ENCODE peak calls at places on chromosomes 3 and 15, in ten cellular contexts. One of them, this sample, is unnamed.
A peak's percentile ranks its signal among the peaks of the same experiment; 100 is the strongest.

GRCh38 chr15:41856262-41856661 is 17.6 kb downstream of the PLA2G4B start:
- DNase-seq in tibial artery: no peak
- DNase-seq in fibroblast of lung: no peak
- DNase-seq in testis: no peak
- DNase-seq in cardiac muscle cell: no peak
- DNase-seq in IMR-90: no peak
- DNase-seq in ascending aorta: no peak
- DNase-seq in heart right ventricle: no peak
- DNase-seq in kidney: no peak
- DNase-seq in Panc1: no peak
- DNase-seq in this sample: no peak

GRCh38 chr3:39021029-39021428 is 30.7 kb downstream of the SCN11A start:
- DNase-seq in testis: no peak
- DNase-seq in heart right ventricle: no peak
- DNase-seq in ascending aorta: no peak
- DNase-seq in Panc1: no peak
- DNase-seq in tibial artery: no peak
- DNase-seq in kidney: no peak
- DNase-seq in IMR-90: no peak
- DNase-seq in cardiac muscle cell: no peak
- DNase-seq in fibroblast of lung: no peak
- DNase-seq in this sample: no peak

GRCh38 chr15:68691667-68692066 is 112.9 kb downstream of the CORO2B start:
- DNase-seq in Panc1: no peak
- DNase-seq in IMR-90: no peak
- DNase-seq in testis: no peak
- DNase-seq in fibroblast of lung: peak; percentile 9
- DNase-seq in cardiac muscle cell: peak; percentile 58
- DNase-seq in heart right ventricle: no peak
- DNase-seq in ascending aorta: no peak
- DNase-seq in kidney: no peak
- DNase-seq in tibial artery: no peak
- DNase-seq in this sample: no peak

GRCh38 chr15:29880886-29881285 is 58.6 kb upstream of the TJP1 start:
- DNase-seq in fibroblast of lung: no peak
- DNase-seq in kidney: no peak
- DNase-seq in cardiac muscle cell: no peak
- DNase-seq in heart right ventricle: no peak
- DNase-seq in testis: no peak
- DNase-seq in ascending aorta: no peak
- DNase-seq in Panc1: no peak
- DNase-seq in IMR-90: no peak
- DNase-seq in tibial artery: no peak
- DNase-seq in this sample: no peak

GRCh38 chr3:36734742-36735141 is 29.6 kb downstream of the DCLK3 start:
- DNase-seq in IMR-90: no peak
- DNase-seq in testis: no peak
- DNase-seq in fibroblast of lung: no peak
- DNase-seq in ascending aorta: no peak
- DNase-seq in cardiac muscle cell: no peak
- DNase-seq in heart right ventricle: no peak
- DNase-seq in tibial artery: no peak
- DNase-seq in Panc1: no peak
- DNase-seq in kidney: no peak
- DNase-seq in this sample: no peak

GRCh38 chr3:179825527-179826246 is 172.8 kb downstream of the USP13 start:
- DNase-seq in IMR-90: no peak
- DNase-seq in kidney: no peak
- DNase-seq in tibial artery: no peak
- DNase-seq in Panc1: no peak
- DNase-seq in ascending aorta: no peak
- DNase-seq in heart right ventricle: no peak
- DNase-seq in testis: no peak
- DNase-seq in cardiac muscle cell: no peak
- DNase-seq in fibroblast of lung: no peak
- DNase-seq in this sample: no peak

GRCh38 chr15:36415643-36416042 is 163.8 kb upstream of the CDIN1 start:
- DNase-seq in ascending aorta: no peak
- DNase-seq in Panc1: no peak
- DNase-seq in tibial artery: no peak
- DNase-seq in IMR-90: peak; percentile 88
- DNase-seq in testis: no peak
- DNase-seq in heart right ventricle: no peak
- DNase-seq in kidney: no peak
- DNase-seq in fibroblast of lung: peak; percentile 80
- DNase-seq in cardiac muscle cell: no peak
- DNase-seq in this sample: no peak

GRCh38 chr15:33292718-33293307 is 18.0 kb upstream of the RYR3 start:
- DNase-seq in cardiac muscle cell: peak; percentile 84
- DNase-seq in Panc1: peak; percentile 32
- DNase-seq in testis: peak; percentile 82
- DNase-seq in kidney: no peak
- DNase-seq in IMR-90: peak; percentile 53
- DNase-seq in tibial artery: peak; percentile 60
- DNase-seq in heart right ventricle: no peak
- DNase-seq in ascending aorta: no peak
- DNase-seq in fibroblast of lung: peak; percentile 53
- DNase-seq in this sample: no peak

GRCh38 chr3:187290561-187290960 is 976 bp downstream of the MASP1 start:
- DNase-seq in cardiac muscle cell: no peak
- DNase-seq in ascending aorta: no peak
- DNase-seq in fibroblast of lung: no peak
- DNase-seq in IMR-90: no peak
- DNase-seq in testis: no peak
- DNase-seq in Panc1: no peak
- DNase-seq in tibial artery: no peak
- DNase-seq in heart right ventricle: no peak
- DNase-seq in kidney: no peak
- DNase-seq in this sample: no peak

GRCh38 chr3:9290556-9290955 is 41.1 kb upstream of the SRGAP3 start:
- DNase-seq in tibial artery: no peak
- DNase-seq in kidney: no peak
- DNase-seq in cardiac muscle cell: no peak
- DNase-seq in fibroblast of lung: no peak
- DNase-seq in testis: no peak
- DNase-seq in heart right ventricle: no peak
- DNase-seq in Panc1: no peak
- DNase-seq in ascending aorta: no peak
- DNase-seq in IMR-90: no peak
- DNase-seq in this sample: no peak

GRCh38 chr3:138186216-138186615 is 885 bp upstream of the ARMC8 start:
- DNase-seq in fibroblast of lung: no peak
- DNase-seq in heart right ventricle: no peak
- DNase-seq in kidney: no peak
- DNase-seq in ascending aorta: no peak
- DNase-seq in IMR-90: no peak
- DNase-seq in cardiac muscle cell: no peak
- DNase-seq in Panc1: no peak
- DNase-seq in testis: no peak
- DNase-seq in tibial artery: no peak
- DNase-seq in this sample: no peak

GRCh38 chr3:2036096-2036495 is 62.6 kb upstream of the CNTN4 start:
- DNase-seq in kidney: no peak
- DNase-seq in tibial artery: no peak
- DNase-seq in Panc1: no peak
- DNase-seq in IMR-90: no peak
- DNase-seq in heart right ventricle: no peak
- DNase-seq in cardiac muscle cell: no peak
- DNase-seq in fibroblast of lung: no peak
- DNase-seq in ascending aorta: no peak
- DNase-seq in testis: no peak
- DNase-seq in this sample: no peak

GRCh38 chr3:46096781-46097180 is 69.5 kb upstream of the XCR1 start:
- DNase-seq in ascending aorta: no peak
- DNase-seq in testis: no peak
- DNase-seq in Panc1: no peak
- DNase-seq in cardiac muscle cell: no peak
- DNase-seq in kidney: no peak
- DNase-seq in fibroblast of lung: no peak
- DNase-seq in IMR-90: no peak
- DNase-seq in tibial artery: no peak
- DNase-seq in heart right ventricle: no peak
- DNase-seq in this sample: no peak

GRCh38 chr3:133896002-133896761 is 500 bp upstream of the RAB6B start:
- DNase-seq in kidney: no peak
- DNase-seq in IMR-90: no peak
- DNase-seq in heart right ventricle: no peak
- DNase-seq in testis: no peak
- DNase-seq in tibial artery: no peak
- DNase-seq in ascending aorta: no peak
- DNase-seq in fibroblast of lung: peak; percentile 10
- DNase-seq in cardiac muscle cell: peak; percentile 20
- DNase-seq in Panc1: no peak
- DNase-seq in this sample: no peak

GRCh38 chr3:45145681-45146614 is at the start of gene CDCP1:
- DNase-seq in cardiac muscle cell: no peak
- DNase-seq in kidney: peak; percentile 85
- DNase-seq in heart right ventricle: no peak
- DNase-seq in fibroblast of lung: peak; percentile 33
- DNase-seq in IMR-90: no peak
- DNase-seq in testis: no peak
- DNase-seq in tibial artery: no peak
- DNase-seq in ascending aorta: no peak
- DNase-seq in Panc1: no peak
- DNase-seq in this sample: no peak

DNA sequence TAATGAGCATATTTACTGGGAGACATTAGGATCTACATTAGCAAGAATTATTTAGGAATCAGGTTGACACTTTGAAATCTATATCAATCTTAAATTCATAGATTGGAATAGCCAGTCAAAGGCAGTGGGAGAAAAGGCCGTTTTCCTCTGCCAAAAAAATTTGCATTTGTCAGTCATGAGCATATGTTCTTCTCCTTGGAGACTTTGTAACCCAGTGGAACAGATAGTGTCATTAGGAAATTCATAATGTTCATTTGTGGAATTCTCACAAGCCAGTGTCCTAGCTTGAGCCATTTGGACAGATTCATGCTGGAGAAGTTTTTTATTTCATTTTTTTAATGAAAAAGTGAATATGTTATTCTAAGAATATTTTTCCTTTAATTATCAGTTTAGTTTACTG is 260.1 kb downstream of the OXSM start:
- DNase-seq in tibial artery: no peak
- DNase-seq in Panc1: no peak
- DNase-seq in kidney: no peak
- DNase-seq in heart right ventricle: no peak
- DNase-seq in testis: no peak
- DNase-seq in cardiac muscle cell: no peak
- DNase-seq in IMR-90: no peak
- DNase-seq in ascending aorta: no peak
- DNase-seq in fibroblast of lung: no peak
- DNase-seq in this sample: no peak
- H3K9me3 ChIP-seq in tibial artery: no peaks in the 10 kb centered on the region
- H3K9me3 ChIP-seq in Panc1: no peaks in the 10 kb centered on the region
- H3K9me3 ChIP-seq in kidney: no peaks in the 10 kb centered on the region
- H3K9me3 ChIP-seq in heart right ventricle: no peaks in the 10 kb centered on the region
- H3K9me3 ChIP-seq in testis: no peaks in the 10 kb centered on the region
- H3K9me3 ChIP-seq in cardiac muscle cell: no peaks in the 10 kb centered on the region
- H3K9me3 ChIP-seq in IMR-90: peaks cover 3% of the 10 kb centered on the region
- H3K9me3 ChIP-seq in ascending aorta: no peaks in the 10 kb centered on the region
- H3K9me3 ChIP-seq in fibroblast of lung: no peaks in the 10 kb centered on the region
- H3K9me3 ChIP-seq in this sample: no peaks in the 10 kb centered on the region

GRCh38 chr3:190855151-190855550 is 7.3 kb downstream of the GMNC start:
- DNase-seq in ascending aorta: no peak
- DNase-seq in IMR-90: no peak
- DNase-seq in cardiac muscle cell: no peak
- DNase-seq in heart right ventricle: no peak
- DNase-seq in kidney: no peak
- DNase-seq in Panc1: no peak
- DNase-seq in testis: no peak
- DNase-seq in tibial artery: no peak
- DNase-seq in fibroblast of lung: no peak
- DNase-seq in this sample: no peak
- TF ChIP-seq CTCF in ascending aorta: no peak
- TF ChIP-seq CTCF in IMR-90: no peak
- TF ChIP-seq CTCF in cardiac muscle cell: no peak
- TF ChIP-seq CTCF in heart right ventricle: no peak
- TF ChIP-seq CTCF in kidney: no peak
- TF ChIP-seq CTCF in Panc1: peak; percentile 8
- TF ChIP-seq CTCF in testis: no peak
- TF ChIP-seq CTCF in tibial artery: no peak
- TF ChIP-seq CTCF in fibroblast of lung: no peak
- TF ChIP-seq CTCF in this sample: no peak

DNA sequence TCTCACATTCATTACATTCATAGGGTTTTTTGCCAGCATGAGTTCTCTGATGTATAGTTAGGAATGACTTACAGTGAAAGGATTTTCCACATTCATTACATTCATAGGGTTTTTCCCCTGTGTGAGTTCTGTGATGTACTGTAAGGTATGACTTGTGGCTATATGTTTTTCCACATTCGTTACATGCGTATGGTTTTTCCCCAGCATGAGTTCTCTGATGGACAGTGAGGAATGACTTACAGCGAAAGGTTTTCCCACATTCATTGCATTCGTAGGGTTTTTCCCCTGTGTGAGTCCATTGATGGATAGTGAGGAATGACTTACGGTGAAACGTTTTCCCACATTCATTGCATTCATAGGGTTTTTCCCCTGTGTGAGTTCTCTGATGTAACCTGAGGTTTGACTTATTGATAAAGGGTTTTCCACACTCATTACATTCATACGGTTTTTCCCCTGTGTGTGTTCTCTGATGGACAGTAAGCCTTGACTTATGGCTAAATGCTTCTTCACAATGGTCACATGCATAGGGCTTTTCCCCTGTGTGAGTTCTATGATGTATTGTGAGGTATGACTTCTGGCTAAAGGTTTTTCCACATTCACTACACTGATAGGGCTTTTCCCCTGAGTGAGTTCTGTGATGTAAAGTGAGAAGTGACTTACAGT is 47.4 kb downstream of the ZNF717 start:
- DNase-seq in fibroblast of lung: peak; percentile 19
- DNase-seq in Panc1: no peak
- DNase-seq in heart right ventricle: no peak
- DNase-seq in ascending aorta: no peak
- DNase-seq in IMR-90: peak; percentile 10
- DNase-seq in testis: no peak
- DNase-seq in cardiac muscle cell: no peak
- DNase-seq in tibial artery: no peak
- DNase-seq in kidney: no peak
- DNase-seq in this sample: no peak
- H3K9me3 ChIP-seq in fibroblast of lung: peaks cover 2% of the 10 kb centered on the region
- H3K9me3 ChIP-seq in Panc1: peaks cover 8% of the 10 kb centered on the region
- H3K9me3 ChIP-seq in heart right ventricle: peaks cover 100% of the 10 kb centered on the region
- H3K9me3 ChIP-seq in ascending aorta: peaks cover 91% of the 10 kb centered on the region
- H3K9me3 ChIP-seq in IMR-90: peaks cover 73% of the 10 kb centered on the region
- H3K9me3 ChIP-seq in testis: peaks cover 3% of the 10 kb centered on the region
- H3K9me3 ChIP-seq in cardiac muscle cell: no peaks in the 10 kb centered on the region
- H3K9me3 ChIP-seq in tibial artery: peaks cover 80% of the 10 kb centered on the region
- H3K9me3 ChIP-seq in kidney: peaks cover 62% of the 10 kb centered on the region
- H3K9me3 ChIP-seq in this sample: peaks cover 88% of the 10 kb centered on the region

DNA sequence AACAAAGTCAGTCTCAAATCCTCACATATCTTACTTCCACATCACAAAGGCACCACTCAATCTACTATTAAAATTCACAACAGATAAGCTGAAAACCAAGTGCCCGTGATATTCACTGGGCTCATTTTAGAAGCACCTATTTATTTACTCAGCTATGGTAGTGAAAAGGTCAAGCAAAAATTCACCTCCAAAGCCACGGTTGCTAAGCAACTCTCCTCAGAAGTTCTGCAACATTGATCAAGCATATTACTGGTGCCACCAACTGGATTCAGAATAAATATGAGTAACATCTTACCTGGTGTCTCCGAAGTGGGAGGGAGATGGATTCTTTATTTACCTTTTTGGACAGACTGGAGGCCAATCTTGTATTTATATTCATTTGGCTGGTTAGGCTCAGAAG is 714.8 kb downstream of the FHIT start:
- DNase-seq in fibroblast of lung: no peak
- DNase-seq in tibial artery: no peak
- DNase-seq in kidney: no peak
- DNase-seq in IMR-90: no peak
- DNase-seq in ascending aorta: no peak
- DNase-seq in heart right ventricle: no peak
- DNase-seq in Panc1: no peak
- DNase-seq in testis: no peak
- DNase-seq in cardiac muscle cell: no peak
- DNase-seq in this sample: no peak
- TF ChIP-seq CTCF in fibroblast of lung: no peak
- TF ChIP-seq CTCF in tibial artery: no peak
- TF ChIP-seq CTCF in kidney: no peak
- TF ChIP-seq CTCF in IMR-90: no peak
- TF ChIP-seq CTCF in ascending aorta: no peak
- TF ChIP-seq CTCF in heart right ventricle: no peak
- TF ChIP-seq CTCF in Panc1: no peak
- TF ChIP-seq CTCF in testis: no peak
- TF ChIP-seq CTCF in cardiac muscle cell: no peak
- TF ChIP-seq CTCF in this sample: no peak